ENCODE peak calls at places on chromosome 7, in ten cellular contexts. Q, T, L, W, U, F, S, B, I and X are unnamed samples.
A peak's percentile ranks its signal among the peaks of the same experiment; 100 is the strongest.

GRCh38 chr7:98733036-98733435 is 116.0 kb downstream of the NPTX2 start:
- DNase-seq in Q (peak; percentile 91), T (peak; percentile 71), F (no peak), I (no peak), W (no peak), L (peak; percentile 20), B (no peak), U (peak; percentile 23), S (no peak), X (no peak)

GRCh38 chr7:9242604-9243003 is 809.2 kb downstream of the NXPH1 start:
- DNase-seq in F (no peak), T (no peak), S (no peak), L (no peak), I (no peak), W (no peak), U (no peak), Q (no peak), B (no peak), X (no peak)

GRCh38 chr7:130275826-130276291 is 9.2 kb downstream of the CPA2 start:
- DNase-seq in T (no peak), S (no peak), F (no peak), B (no peak), U (no peak), Q (no peak), W (no peak), I (no peak), L (no peak), X (no peak)

GRCh38 chr7:1768835-1769234 is 98.8 kb downstream of the ELFN1 start:
- DNase-seq in U (no peak), S (no peak), I (no peak), T (peak; percentile 40), L (no peak), F (peak; percentile 35), Q (peak; percentile 72), W (no peak), B (no peak), X (no peak)

GRCh38 chr7:78402096-78402495 is 603.5 kb downstream of the PHTF2 start:
- DNase-seq in F (no peak), S (peak; percentile 10), Q (no peak), U (no peak), T (no peak), L (no peak), I (no peak), W (no peak), B (no peak), X (no peak)

GRCh38 chr7:27046854-27047549 is 48.8 kb downstream of the HOXA1 start:
- DNase-seq in S (no peak), F (peak; percentile 29), I (no peak), W (no peak), T (peak; percentile 45), L (no peak), Q (no peak), B (no peak), U (no peak), X (no peak)

GRCh38 chr7:107846324-107846723 is 43.3 kb upstream of the SLC26A3 start:
- DNase-seq in Q (no peak), W (no peak), S (no peak), U (no peak), T (no peak), I (no peak), B (no peak), L (no peak), F (no peak), X (no peak)

GRCh38 chr7:6235029-6235627 is 37.3 kb downstream of the CYTH3 start:
- DNase-seq in U (no peak), Q (no peak), T (no peak), B (no peak), I (no peak), L (no peak), W (no peak), S (no peak), F (no peak), X (no peak)

GRCh38 chr7:104993217-104993857 is 20.7 kb upstream of the KMT2E start:
- DNase-seq in F (no peak), L (no peak), U (no peak), I (no peak), Q (no peak), S (no peak), W (no peak), B (no peak), T (no peak), X (no peak)

GRCh38 chr7:44276571-44277101 is 48.8 kb downstream of the CAMK2B start:
- DNase-seq in T (no peak), W (no peak), F (peak; percentile 62), L (no peak), B (no peak), I (no peak), U (no peak), S (no peak), Q (no peak), X (peak; percentile 69)

GRCh38 chr7:18667466-18667865 is 171.9 kb downstream of the HDAC9 start:
- DNase-seq in I (no peak), S (no peak), F (no peak), B (no peak), L (no peak), U (no peak), W (no peak), T (no peak), Q (no peak), X (no peak)

GRCh38 chr7:128934361-128935352 is 3.1 kb upstream of the IRF5 start:
- DNase-seq in I (no peak), S (no peak), U (peak; percentile 35), B (no peak), W (no peak), Q (no peak), L (peak; percentile 66), T (no peak), F (peak; percentile 69), X (no peak)

GRCh38 chr7:131298608-131298992 is 29.1 kb upstream of the MKLN1 start:
- DNase-seq in T (no peak), S (no peak), L (no peak), Q (no peak), W (no peak), F (no peak), I (no peak), U (no peak), B (no peak), X (no peak)
- H3K27ac ChIP-seq in T (peak overlapping the region; percentile 76), S (no peak overlapping the region), L (no peak overlapping the region), Q (no peak overlapping the region), W (peak overlapping the region; percentile 8), F (peak overlapping the region; percentile 70), I (no peak overlapping the region), U (no peak overlapping the region), B (no peak overlapping the region), X (no peak overlapping the region)

DNA sequence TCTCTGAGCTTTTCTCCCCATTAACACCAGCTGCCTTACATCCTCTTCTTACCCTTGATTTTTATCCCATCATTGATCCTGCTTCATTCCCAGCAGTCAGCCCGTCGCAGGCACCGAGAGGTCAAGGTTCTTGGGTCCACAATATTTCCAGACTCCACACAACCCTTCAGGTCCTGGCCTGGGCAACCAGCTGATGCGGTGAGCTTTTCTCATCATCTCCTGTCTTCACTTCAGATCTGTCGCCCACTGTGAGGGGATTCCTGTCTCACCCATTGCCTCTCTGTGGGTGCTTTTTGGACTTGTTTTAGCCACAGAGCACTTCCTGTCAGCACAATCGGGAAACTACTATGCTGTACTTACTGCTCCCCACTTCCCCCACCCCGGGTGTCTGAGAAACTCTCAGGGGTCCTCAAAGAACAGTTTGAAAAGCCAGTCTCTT is 8.4 kb upstream of the PVRIG start:
- DNase-seq in F (no peak), B (no peak), Q (no peak), W (no peak), S (peak; percentile 3), T (no peak), U (no peak), I (no peak), L (peak; percentile 68), X (peak; percentile 59)
- TF ChIP-seq POLR2A in F (no peak), B (no peak), Q (no peak), W (no peak), S (no peak), T (no peak), U (no peak), I (no peak), L (peak; percentile 62), X (no peak)

GRCh38 chr7:112981966-112982365 is 104.7 kb downstream of the GPR85 start:
- DNase-seq in T (no peak), S (no peak), F (no peak), L (no peak), W (no peak), B (no peak), Q (no peak), I (no peak), U (no peak), X (no peak)
- H3K27ac ChIP-seq in T (no peak overlapping the region), S (no peak overlapping the region), F (no peak overlapping the region), L (peak overlapping the region; percentile 10), W (no peak overlapping the region), B (no peak overlapping the region), Q (no peak overlapping the region), I (no peak overlapping the region), U (no peak overlapping the region), X (no peak overlapping the region)

DNA sequence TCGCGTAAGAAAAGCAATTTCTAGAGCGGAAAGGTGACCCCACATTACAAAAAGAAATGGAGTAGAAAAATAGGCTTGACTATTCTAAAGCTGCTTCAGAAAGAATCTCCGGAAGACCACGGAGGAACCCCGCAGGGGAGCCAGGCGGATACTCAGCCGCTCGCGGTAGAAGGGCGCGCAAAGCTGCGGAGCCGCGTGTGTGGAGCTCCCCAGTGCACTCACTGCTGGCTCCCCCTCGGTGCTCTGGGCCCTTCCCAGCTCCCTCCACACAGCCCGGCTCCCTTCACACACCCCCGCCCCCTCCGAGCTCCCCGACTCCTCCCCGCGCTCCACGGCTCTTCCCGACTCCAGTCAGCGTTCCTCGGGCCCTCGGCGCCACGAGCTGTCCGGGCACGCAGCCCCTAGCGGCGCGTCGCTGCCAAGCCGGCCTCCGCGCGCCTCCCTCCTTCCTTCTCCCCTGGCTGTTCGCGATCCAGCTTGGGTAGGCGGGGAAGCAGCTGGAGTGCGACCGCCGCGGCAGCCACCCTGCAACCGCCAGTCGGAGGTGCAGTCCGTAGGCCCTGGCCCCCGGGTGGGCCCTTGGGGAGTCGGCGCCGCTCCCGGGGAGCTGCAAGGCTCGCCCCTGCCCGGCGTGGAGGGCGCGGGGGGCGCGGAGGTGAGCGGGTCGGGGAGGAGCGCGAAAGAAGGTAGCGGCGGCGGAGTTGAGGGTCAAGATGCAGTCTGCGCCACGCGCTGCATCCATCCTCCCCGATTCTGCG is at the start of gene STEAP2:
- DNase-seq in W (peak; percentile 81), F (peak; percentile 94), L (no peak), U (peak; percentile 81), T (peak; percentile 82), I (peak; percentile 95), Q (peak; percentile 13), B (peak; percentile 90), S (peak; percentile 93), X (peak; percentile 90)
- TF ChIP-seq POLR2A in W (peak; percentile 30), F (no peak), L (no peak), U (peak; percentile 49), T (peak; percentile 65), I (peak; percentile 65), Q (no peak), B (peak; percentile 74), S (peak; percentile 89), X (no peak)

GRCh38 chr7:140122975-140123374 is 53.8 kb downstream of the KDM7A start:
- DNase-seq in W (no peak), T (no peak), I (no peak), B (no peak), Q (no peak), F (no peak), S (no peak), U (no peak), L (no peak), X (no peak)
- H3K27ac ChIP-seq in W (no peak overlapping the region), T (no peak overlapping the region), I (no peak overlapping the region), B (no peak overlapping the region), Q (no peak overlapping the region), F (no peak overlapping the region), S (no peak overlapping the region), U (no peak overlapping the region), L (no peak overlapping the region), X (no peak overlapping the region)